ENCODE peak calls at places on chromosome 6, in eight cellular contexts. G is T-helper 2 cell; M is astrocyte of the spinal cord; N is transverse colon; Y is stimulated activated CD8-positive, alpha-beta memory T cell treated with anti-CD3 and anti-CD28 coated beads, Interleukin-7, amount 100 ng/mL, for 1 hour; C is stimulated activated CD4-positive, alpha-beta T cell treated with anti-CD3 and anti-CD28 coated beads, Interleukin-1b, Interleukin-23, amount 100 ng/mL, for 24 hours; I is glutamatergic neuron; Q is RPMI8226. U is an unnamed sample.

GRCh38 chr6:48912503-48912902 is 550.5 kb downstream of the MMUT start:
- DNase-seq in C (no peak), N (no peak), I (no peak), G (no peak), M (no peak), Q (no peak), Y (no peak), U (no peak)

GRCh38 chr6:78492351-78493010 is 374.9 kb upstream of the IRAK1BP1 start:
- DNase-seq in I (no peak), Q (no peak), M (peak), N (no peak), Y (no peak), G (no peak), C (no peak), U (peak)

GRCh38 chr6:12592634-12593033 is 123.9 kb upstream of the PHACTR1 start:
- DNase-seq in M (no peak), I (no peak), N (no peak), Q (no peak), G (no peak), C (no peak), Y (no peak), U (no peak)

GRCh38 chr6:52759085-52759484 is 4.2 kb downstream of the GSTA2 start:
- DNase-seq in G (no peak), M (no peak), Y (no peak), N (no peak), Q (no peak), C (no peak), I (no peak), U (no peak)

GRCh38 chr6:38078671-38079070 is 259.1 kb downstream of the ZFAND3 start:
- DNase-seq in C (no peak), M (no peak), G (no peak), Y (no peak), I (no peak), N (no peak), Q (no peak), U (no peak)

GRCh38 chr6:11298651-11299420 is 66.4 kb upstream of the NEDD9 start:
- DNase-seq in Y (no peak), Q (no peak), I (no peak), N (no peak), C (no peak), G (no peak), M (peak), U (no peak)

GRCh38 chr6:151068761-151069312 is 170.9 kb upstream of the AKAP12 start:
- DNase-seq in N (no peak), I (no peak), Q (no peak), M (peak), G (no peak), Y (no peak), C (no peak), U (no peak)

GRCh38 chr6:104943781-104944180 is 13.1 kb upstream of the LIN28B start:
- DNase-seq in I (no peak), Q (no peak), N (no peak), Y (no peak), G (no peak), C (no peak), M (peak), U (peak)

GRCh38 chr6:54618597-54618996 is 228.0 kb upstream of the FAM83B start:
- DNase-seq in M (no peak), N (no peak), G (no peak), Q (no peak), C (no peak), I (no peak), Y (no peak), U (no peak)

GRCh38 chr6:24990227-24990843 is 54.6 kb upstream of the RIPOR2 start:
- DNase-seq in Q (no peak), N (no peak), Y (no peak), M (peak), G (no peak), I (no peak), C (no peak), U (no peak)

GRCh38 chr6:138538390-138539031 is 39.2 kb upstream of the NHSL1 start:
- DNase-seq in Q (no peak), M (peak), G (no peak), Y (no peak), I (no peak), C (no peak), N (no peak), U (no peak)

GRCh38 chr6:128964771-128965170 is 81.8 kb downstream of the LAMA2 start:
- DNase-seq in C (no peak), Q (no peak), M (no peak), Y (no peak), I (no peak), N (no peak), G (no peak), U (no peak)

GRCh38 chr6:32151885-32152311 is at the start of gene PRRT1:
- DNase-seq in C (no peak), Q (no peak), G (no peak), N (no peak), M (no peak), Y (no peak), I (peak), U (no peak)

U was measured in astrocyte of the cerebellum.